ENCODE peak calls at places on chromosomes 11 and 22, in six cellular contexts. U, J, I, E, Y and S are unnamed samples.
A peak's percentile ranks its signal among the peaks of the same experiment; 100 is the strongest.

GRCh38 chr11:64056213-64056785 is 20.6 kb downstream of the FLRT1 start:
- DNase-seq in U (no peak), J (no peak), I (no peak), E (no peak), Y (no peak), S (no peak)

GRCh38 chr11:2512431-2513407 is 67.9 kb downstream of the KCNQ1 start:
- DNase-seq in U (no peak), J (peak; percentile 41), I (no peak), E (peak; percentile 47), Y (no peak), S (no peak)

GRCh38 chr11:120182790-120183491 is 27.9 kb upstream of the OAF start:
- DNase-seq in U (no peak), J (peak; percentile 92), I (no peak), E (peak; percentile 71), Y (no peak), S (no peak)

GRCh38 chr22:36191106-36191836 is 10.3 kb downstream of the APOL4 start:
- DNase-seq in U (no peak), J (peak; percentile 13), I (no peak), E (no peak), Y (no peak), S (peak; percentile 52)

GRCh38 chr11:33734441-33735165 is 1.6 kb downstream of the CD59 start:
- DNase-seq in U (no peak), J (no peak), I (peak; percentile 63), E (no peak), Y (no peak), S (peak; percentile 79)

GRCh38 chr22:17536269-17536668 is 27.0 kb upstream of the SLC25A18 start:
- DNase-seq in U (no peak), J (no peak), I (no peak), E (no peak), Y (no peak), S (peak; percentile 88)

GRCh38 chr11:2525166-2525861 is 80.5 kb downstream of the KCNQ1 start:
- DNase-seq in U (no peak), J (peak; percentile 39), I (no peak), E (peak; percentile 48), Y (no peak), S (no peak)

GRCh38 chr22:41798736-41799135 is 1.7 kb upstream of the CCDC134 start:
- DNase-seq in U (no peak), J (no peak), I (no peak), E (no peak), Y (no peak), S (no peak)

GRCh38 chr11:101446238-101446637 is 137.6 kb downstream of the TRPC6 start:
- DNase-seq in U (no peak), J (no peak), I (no peak), E (no peak), Y (no peak), S (peak; percentile 41)

GRCh38 chr11:71459767-71460320 is 6.8 kb downstream of the NADSYN1 start:
- DNase-seq in U (no peak), J (no peak), I (no peak), E (no peak), Y (no peak), S (no peak)

GRCh38 chr11:102485095-102485722 is 32.6 kb upstream of the TMEM123 start:
- DNase-seq in U (no peak), J (no peak), I (no peak), E (no peak), Y (no peak), S (no peak)